ENCODE peak calls at places on chromosomes 4 and X, in five cellular contexts. T is glutamatergic neuron, Z is stomach, U is astrocyte of the spinal cord, H is bronchial epithelial cell. Q is an unnamed sample.

GRCh38 chrX:11244641-11245040 is 48.6 kb upstream of the AMELX start:
- DNase-seq in T (no peak), Z (no peak), U (no peak), H (peak; percentile 81), Q (no peak)

GRCh38 chr4:115154826-115155225 is 41.4 kb upstream of the NDST4 start:
- DNase-seq in T (no peak), Z (no peak), U (no peak), H (no peak), Q (no peak)

GRCh38 chrX:68432648-68433047 is 647 bp downstream of the OPHN1 start:
- DNase-seq in T (no peak), Z (no peak), U (peak; percentile 29), H (no peak), Q (peak; percentile 1)

GRCh38 chrX:119041175-119041574 is 31.6 kb upstream of the CT47C1 start:
- DNase-seq in T (no peak), Z (peak; percentile 40), U (peak; percentile 82), H (peak; percentile 54), Q (no peak)

GRCh38 chr4:18113710-18114331 is 92.3 kb upstream of the LCORL start:
- DNase-seq in T (no peak), Z (no peak), U (no peak), H (no peak), Q (no peak)

GRCh38 chr4:83320548-83320947 is 14.1 kb downstream of the HPSE start:
- DNase-seq in T (no peak), Z (peak; percentile 28), U (no peak), H (peak; percentile 54), Q (no peak)

GRCh38 chr4:6732441-6733357 is 16.7 kb downstream of the BLOC1S4 start:
- DNase-seq in T (no peak), Z (peak; percentile 85), U (peak; percentile 91), H (peak; percentile 82), Q (no peak)

GRCh38 chrX:1226249-1226648 is 13.8 kb upstream of the CRLF2 start:
- DNase-seq in T (no peak), Z (no peak), U (no peak), H (no peak), Q (no peak)

GRCh38 chrX:9318213-9318612 is 146.6 kb upstream of the TBL1X start:
- DNase-seq in T (no peak), Z (no peak), U (no peak), H (no peak), Q (no peak)

GRCh38 chrX:117092641-117093040 is 629.9 kb upstream of the CT83 start:
- DNase-seq in T (no peak), Z (no peak), U (no peak), H (no peak), Q (no peak)

GRCh38 chrX:153708415-153708814 is 15.8 kb downstream of the BCAP31 start:
- DNase-seq in T (peak; percentile 78), Z (peak; percentile 77), U (peak; percentile 77), H (peak; percentile 87), Q (peak; percentile 62)
- TF ChIP-seq CTCF in T (peak; percentile 54), Z (peak; percentile 65), U (peak; percentile 74), H (peak; percentile 66), Q (peak; percentile 70)

GRCh38 chr4:37453004-37453360 is 208.4 kb downstream of the NWD2 start:
- DNase-seq in T (no peak), Z (peak; percentile 78), U (peak; percentile 70), H (peak; percentile 86), Q (peak; percentile 34)
- TF ChIP-seq CTCF in T (peak; percentile 27), Z (peak; percentile 84), U (peak; percentile 69), H (peak; percentile 65), Q (peak; percentile 74)

GRCh38 chrX:133776072-133776471 is 209.3 kb downstream of the GPC3 start:
- DNase-seq in T (peak; percentile 56), Z (peak; percentile 27), U (no peak), H (peak; percentile 0), Q (peak; percentile 55)

GRCh38 chrX:133786382-133786781 is 199.0 kb downstream of the GPC3 start:
- DNase-seq in T (peak; percentile 14), Z (no peak), U (no peak), H (peak; percentile 19), Q (no peak)

GRCh38 chrX:133783273-133783672 is 202.1 kb downstream of the GPC3 start:
- DNase-seq in T (no peak), Z (no peak), U (no peak), H (no peak), Q (no peak)

DNA sequence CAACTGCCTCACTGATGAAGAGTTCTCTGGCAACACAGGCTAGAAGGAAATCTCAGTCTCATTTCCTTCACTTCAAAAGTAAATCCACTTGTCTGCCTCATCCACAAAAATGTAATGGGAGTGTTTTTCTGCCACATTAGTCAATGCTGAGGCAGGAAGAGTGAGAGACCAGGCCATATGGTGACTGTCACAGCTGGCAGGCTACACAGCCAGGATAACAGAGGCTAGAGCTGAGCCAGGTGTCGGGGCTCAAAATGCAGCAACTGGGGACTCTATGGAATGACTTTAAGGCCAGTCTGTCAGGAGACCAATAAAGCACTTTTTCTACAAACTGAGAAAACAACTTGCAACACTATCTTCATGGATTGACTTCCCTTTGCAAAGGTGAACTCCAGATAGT is 204.2 kb downstream of the GPC3 start:
- DNase-seq in T (no peak), Z (no peak), U (no peak), H (no peak), Q (no peak)
- TF ChIP-seq CTCF in T (no peak), Z (no peak), U (no peak), H (no peak), Q (no peak)

DNA sequence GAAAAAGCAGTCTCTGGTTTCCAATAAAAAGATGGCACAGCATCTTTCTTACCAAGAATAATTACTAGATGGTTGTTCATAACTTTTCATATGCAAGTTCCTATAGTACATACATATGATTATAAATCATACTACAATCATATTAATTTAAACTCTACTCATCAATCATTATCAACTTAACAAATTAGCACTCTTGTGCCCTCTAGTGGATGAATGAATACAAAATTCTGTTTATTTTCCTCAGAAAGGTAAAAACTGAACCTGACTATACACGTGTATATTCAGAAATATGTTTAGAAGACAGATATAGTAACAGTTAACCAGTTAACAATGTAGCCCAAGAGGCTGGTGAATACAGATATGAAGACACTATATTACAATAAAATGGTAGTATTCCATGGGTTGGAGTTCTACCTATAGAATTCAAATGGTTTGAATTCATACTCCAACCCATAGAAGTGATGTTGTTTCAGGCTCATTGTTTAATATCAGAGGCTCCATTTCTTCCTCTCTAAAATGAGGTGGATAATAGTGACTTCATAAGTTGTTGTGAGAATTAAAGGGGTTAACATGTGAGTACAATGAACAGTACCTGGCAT is 100.0 kb downstream of the ADAMTS3 start:
- DNase-seq in T (no peak), Z (no peak), U (peak; percentile 46), H (peak; percentile 54), Q (no peak)
- TF ChIP-seq CTCF in T (peak; percentile 80), Z (peak; percentile 44), U (peak; percentile 42), H (peak; percentile 17), Q (peak; percentile 85)

DNA sequence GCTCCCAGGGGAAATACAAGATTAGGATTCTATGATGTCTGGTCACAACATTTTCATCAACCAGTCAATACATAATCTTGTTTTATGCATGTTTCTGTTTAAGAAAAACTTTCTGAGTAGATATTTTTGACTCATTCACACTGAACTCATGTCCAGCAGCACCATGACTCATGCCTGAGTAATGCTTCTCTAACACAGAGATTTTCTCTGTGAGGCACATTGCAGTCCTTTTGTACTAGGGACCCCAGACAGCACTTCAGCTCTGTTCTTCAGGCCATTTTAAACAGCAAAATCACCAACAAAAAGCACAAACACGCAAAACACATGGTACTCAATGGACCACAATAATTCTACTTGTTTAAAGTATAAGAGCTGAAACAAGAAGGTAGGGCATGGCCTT is 83.5 kb downstream of the MXRA5 start:
- DNase-seq in T (no peak), Z (no peak), U (peak; percentile 93), H (peak; percentile 85), Q (no peak)
- TF ChIP-seq CTCF in T (no peak), Z (no peak), U (no peak), H (no peak), Q (no peak)

Q was measured in neural crest cell.